ENCODE peak calls at places on chromosomes 4 and X, in seven cellular contexts. One of them, this sample, is unnamed.

GRCh38 chr4:140154572-140154891 is 548 bp upstream of the MAML3 start:
- DNase-seq in amniotic stem cell: no peak
- DNase-seq in stimulated activated CD8-positive, alpha-beta memory T cell treated with anti-CD3 and anti-CD28 coated beads, Interleukin-4, amount 100 ng/mL, for 1 hour: no peak
- DNase-seq in germinal center: no peak
- DNase-seq in heart right ventricle: no peak
- DNase-seq in H7: no peak
- DNase-seq in fibroblast of pulmonary artery: no peak
- DNase-seq in this sample: no peak

GRCh38 chrX:48683411-48683982 is at the start of gene WAS:
- DNase-seq in amniotic stem cell: no peak
- DNase-seq in stimulated activated CD8-positive, alpha-beta memory T cell treated with anti-CD3 and anti-CD28 coated beads, Interleukin-4, amount 100 ng/mL, for 1 hour: no peak
- DNase-seq in germinal center: peak
- DNase-seq in heart right ventricle: no peak
- DNase-seq in H7: peak
- DNase-seq in fibroblast of pulmonary artery: no peak
- DNase-seq in this sample: no peak

GRCh38 chrX:150688911-150689451 is 4.2 kb upstream of the MTMR1 start:
- DNase-seq in amniotic stem cell: peak
- DNase-seq in stimulated activated CD8-positive, alpha-beta memory T cell treated with anti-CD3 and anti-CD28 coated beads, Interleukin-4, amount 100 ng/mL, for 1 hour: no peak
- DNase-seq in germinal center: no peak
- DNase-seq in heart right ventricle: no peak
- DNase-seq in H7: peak
- DNase-seq in fibroblast of pulmonary artery: peak
- DNase-seq in this sample: no peak

GRCh38 chr4:1969928-1970723 is 38.6 kb downstream of the NELFA start:
- DNase-seq in amniotic stem cell: no peak
- DNase-seq in stimulated activated CD8-positive, alpha-beta memory T cell treated with anti-CD3 and anti-CD28 coated beads, Interleukin-4, amount 100 ng/mL, for 1 hour: no peak
- DNase-seq in germinal center: no peak
- DNase-seq in heart right ventricle: no peak
- DNase-seq in H7: no peak
- DNase-seq in fibroblast of pulmonary artery: no peak
- DNase-seq in this sample: no peak

GRCh38 chr4:84479663-84480062 is 19.4 kb downstream of the NKX6-1 start:
- DNase-seq in amniotic stem cell: no peak
- DNase-seq in stimulated activated CD8-positive, alpha-beta memory T cell treated with anti-CD3 and anti-CD28 coated beads, Interleukin-4, amount 100 ng/mL, for 1 hour: no peak
- DNase-seq in germinal center: no peak
- DNase-seq in heart right ventricle: no peak
- DNase-seq in H7: peak
- DNase-seq in fibroblast of pulmonary artery: no peak
- DNase-seq in this sample: peak

GRCh38 chr4:188867796-188868195 is 728.6 kb downstream of the TRIML1 start:
- DNase-seq in amniotic stem cell: no peak
- DNase-seq in stimulated activated CD8-positive, alpha-beta memory T cell treated with anti-CD3 and anti-CD28 coated beads, Interleukin-4, amount 100 ng/mL, for 1 hour: no peak
- DNase-seq in germinal center: no peak
- DNase-seq in heart right ventricle: no peak
- DNase-seq in H7: no peak
- DNase-seq in fibroblast of pulmonary artery: no peak
- DNase-seq in this sample: no peak

GRCh38 chr4:138053601-138054322 is 188.4 kb downstream of the SLC7A11 start:
- DNase-seq in amniotic stem cell: peak
- DNase-seq in stimulated activated CD8-positive, alpha-beta memory T cell treated with anti-CD3 and anti-CD28 coated beads, Interleukin-4, amount 100 ng/mL, for 1 hour: no peak
- DNase-seq in germinal center: no peak
- DNase-seq in heart right ventricle: no peak
- DNase-seq in H7: peak
- DNase-seq in fibroblast of pulmonary artery: peak
- DNase-seq in this sample: no peak

GRCh38 chr4:145541266-145541770 is 59.7 kb downstream of the SMAD1 start:
- DNase-seq in amniotic stem cell: no peak
- DNase-seq in stimulated activated CD8-positive, alpha-beta memory T cell treated with anti-CD3 and anti-CD28 coated beads, Interleukin-4, amount 100 ng/mL, for 1 hour: no peak
- DNase-seq in germinal center: no peak
- DNase-seq in heart right ventricle: no peak
- DNase-seq in H7: no peak
- DNase-seq in fibroblast of pulmonary artery: peak
- DNase-seq in this sample: peak